ENCODE peak calls at places on chromosomes 2 and 18, in seven cellular contexts. T is mesendoderm, Y is neural progenitor cell, N is fibroblast of lung, E is NT2/D1, J is mammary epithelial cell, Z is K562. G is an unnamed sample. For H3K27me3, the result is how much of the 10 kb centered on the place peaks cover.

GRCh38 chr2:170930132-170931109 is 1.4 kb downstream of the GORASP2 start:
- DNase-seq in T (peak), Y (peak), N (peak), E (no peak), J (peak), Z (no peak), G (peak)

GRCh38 chr2:63590621-63591408 is 2.1 kb downstream of the MDH1 start:
- DNase-seq in T (peak), Y (no peak), N (no peak), E (no peak), J (no peak), Z (peak), G (no peak)

GRCh38 chr2:40251146-40251545 is 200.7 kb downstream of the SLC8A1 start:
- DNase-seq in T (peak), Y (peak), N (peak), E (no peak), J (no peak), Z (no peak), G (no peak)

GRCh38 chr2:40273623-40274236 is 178.2 kb downstream of the SLC8A1 start:
- DNase-seq in T (no peak), Y (no peak), N (no peak), E (no peak), J (no peak), Z (no peak), G (no peak)

GRCh38 chr2:102806250-102806837 is 44.5 kb downstream of the TMEM182 start:
- DNase-seq in T (peak), Y (peak), N (peak), E (peak), J (peak), Z (peak), G (peak)

GRCh38 chr18:11889284-11889683 is 18.8 kb downstream of the MPPE1 start:
- DNase-seq in T (no peak), Y (no peak), N (no peak), E (no peak), J (no peak), Z (no peak), G (no peak)

GRCh38 chr18:8699948-8700347 is 5.4 kb upstream of the MTCL1 start:
- DNase-seq in T (no peak), Y (no peak), N (peak), E (no peak), J (no peak), Z (no peak), G (no peak)

GRCh38 chr2:18440141-18440605 is 120.3 kb downstream of the RDH14 start:
- DNase-seq in T (no peak), Y (no peak), N (peak), E (no peak), J (peak), Z (no peak), G (no peak)

GRCh38 chr18:36314754-36315153 is 17.2 kb downstream of the FHOD3 start:
- DNase-seq in T (no peak), Y (no peak), N (peak), E (no peak), J (peak), Z (no peak), G (peak)

GRCh38 chr2:232348936-232349335 is 29.6 kb upstream of the ALPP start:
- DNase-seq in T (no peak), Y (no peak), N (no peak), E (no peak), J (peak), Z (no peak), G (no peak)

GRCh38 chr2:232350804-232351685 is 27.5 kb upstream of the ALPP start:
- DNase-seq in T (no peak), Y (no peak), N (no peak), E (no peak), J (no peak), Z (no peak), G (no peak)

GRCh38 chr2:232349946-232350635 is 28.5 kb upstream of the ALPP start:
- DNase-seq in T (no peak), Y (no peak), N (no peak), E (no peak), J (no peak), Z (no peak), G (no peak)

GRCh38 chr2:232347369-232347768 is 31.2 kb upstream of the ALPP start:
- DNase-seq in T (no peak), Y (no peak), N (no peak), E (no peak), J (no peak), Z (no peak), G (no peak)

DNA sequence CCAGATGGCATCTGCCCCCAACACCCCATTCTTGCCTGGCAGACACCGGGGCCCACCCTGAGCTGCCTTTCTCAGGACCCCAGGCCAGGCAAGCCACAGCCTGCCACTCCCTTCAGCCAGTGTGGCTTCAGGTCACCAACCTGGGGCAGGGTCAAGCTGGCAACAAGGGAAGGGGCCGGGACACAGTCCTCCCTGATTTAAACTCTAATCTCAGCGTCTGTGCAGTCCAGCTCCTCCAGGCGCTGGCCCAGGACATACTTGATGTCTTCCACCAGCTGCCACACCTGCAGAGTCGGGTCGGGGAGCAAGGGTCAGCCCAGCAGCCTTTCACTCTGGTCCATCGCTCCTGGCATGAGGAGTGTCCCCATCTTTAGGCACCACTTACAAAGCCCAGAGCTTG is 29.0 kb upstream of the ALPP start:
- DNase-seq in T (no peak), Y (no peak), N (no peak), E (no peak), J (no peak), Z (no peak), G (no peak)
- H3K9ac ChIP-seq in T (no peak), Y (no peak), N (no peak), E (no peak), J (no peak), Z (no peak), G (no peak)

GRCh38 chr18:6666286-6666685 is 63.2 kb upstream of the ARHGAP28 start:
- DNase-seq in T (no peak), Y (no peak), N (no peak), E (no peak), J (no peak), Z (no peak), G (no peak)

GRCh38 chr18:6660334-6660733 is 69.2 kb upstream of the ARHGAP28 start:
- DNase-seq in T (no peak), Y (no peak), N (no peak), E (no peak), J (no peak), Z (no peak), G (no peak)

DNA sequence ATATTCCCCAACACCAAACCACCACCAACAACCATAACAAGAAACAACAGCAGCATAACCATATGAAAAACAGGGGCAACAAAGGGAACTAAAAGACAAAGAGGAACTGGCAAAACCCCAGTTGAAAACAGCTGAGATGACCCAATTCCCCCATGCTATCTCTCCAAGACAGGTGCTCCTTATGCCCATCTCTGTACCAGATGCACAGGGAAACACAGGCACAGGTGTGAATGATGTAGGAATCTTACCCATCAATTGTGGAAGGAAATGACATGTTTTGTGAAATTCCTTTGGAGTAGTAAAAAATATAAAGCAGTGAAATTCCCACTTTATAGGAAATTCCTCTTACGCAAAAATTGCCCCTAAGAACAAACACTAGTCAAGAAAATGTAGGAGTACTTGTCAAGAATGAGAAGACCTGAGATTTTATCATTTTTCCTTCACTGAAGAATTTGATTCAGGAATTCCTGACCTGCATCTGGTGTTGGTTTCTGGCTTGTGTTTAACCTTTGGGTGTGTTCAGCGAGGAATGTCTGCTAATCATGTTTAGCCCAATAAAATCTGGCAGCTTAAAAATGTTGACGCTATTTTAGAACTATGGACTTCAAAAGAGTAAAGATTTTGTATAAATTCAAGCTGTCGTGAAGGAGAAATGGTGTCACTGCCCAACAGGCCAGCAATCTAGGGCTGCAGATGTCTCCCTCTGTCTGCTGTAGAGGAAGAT is 67.7 kb upstream of the ARHGAP28 start:
- DNase-seq in T (peak), Y (no peak), N (no peak), E (no peak), J (no peak), Z (no peak), G (no peak)
- H3K4me3 ChIP-seq in T (no peak), Y (no peak), N (no peak), E (no peak), J (no peak), Z (no peak), G (no peak)

GRCh38 chr2:15814406-15814805 is 125.9 kb upstream of the MYCN start:
- DNase-seq in T (no peak), Y (no peak), N (no peak), E (no peak), J (no peak), Z (no peak), G (no peak)
- H3K27me3 ChIP-seq in T (under half), Y (under half), N (under half), E (under half), J (under half), Z (half or more), G (under half)

GRCh38 chr2:46850742-46851141 is 64.9 kb downstream of the MCFD2 start:
- DNase-seq in T (no peak), Y (no peak), N (peak), E (no peak), J (peak), Z (peak), G (no peak)
- H3K9ac ChIP-seq in T (no peak), Y (no peak), N (no peak), E (no peak), J (no peak), Z (peak), G (no peak)

GRCh38 chr2:230981704-230982103 is 14.2 kb upstream of the SPATA3 start:
- DNase-seq in T (no peak), Y (no peak), N (no peak), E (no peak), J (no peak), Z (no peak), G (no peak)

GRCh38 chr2:230982528-230982927 is 13.4 kb upstream of the SPATA3 start:
- DNase-seq in T (no peak), Y (no peak), N (no peak), E (no peak), J (no peak), Z (no peak), G (no peak)

GRCh38 chr2:230982126-230982525 is 13.8 kb upstream of the SPATA3 start:
- DNase-seq in T (no peak), Y (no peak), N (no peak), E (no peak), J (no peak), Z (no peak), G (no peak)

GRCh38 chr2:230985519-230986231 is 10.2 kb upstream of the SPATA3 start:
- DNase-seq in T (no peak), Y (no peak), N (no peak), E (no peak), J (no peak), Z (no peak), G (peak)

GRCh38 chr2:230983566-230983965 is 12.4 kb upstream of the SPATA3 start:
- DNase-seq in T (no peak), Y (no peak), N (no peak), E (no peak), J (no peak), Z (no peak), G (peak)
- H3K4me3 ChIP-seq in T (no peak), Y (no peak), N (no peak), E (no peak), J (no peak), Z (no peak), G (no peak)

GRCh38 chr2:222290371-222290690 is 8.5 kb downstream of the PAX3 start:
- DNase-seq in T (no peak), Y (no peak), N (no peak), E (no peak), J (no peak), Z (no peak), G (peak)
- H3K27me3 ChIP-seq in T (half or more), Y (half or more), N (under half), E (half or more), J (half or more), Z (under half), G (half or more)

GRCh38 chr2:173354073-173354600 is 535 bp upstream of the CDCA7 start:
- DNase-seq in T (peak), Y (no peak), N (no peak), E (peak), J (no peak), Z (peak), G (no peak)

GRCh38 chr2:173353556-173353955 is 1.1 kb upstream of the CDCA7 start:
- DNase-seq in T (peak), Y (peak), N (no peak), E (no peak), J (no peak), Z (no peak), G (no peak)

GRCh38 chr2:173355132-173355865 is 627 bp downstream of the CDCA7 start:
- DNase-seq in T (peak), Y (peak), N (peak), E (peak), J (peak), Z (peak), G (peak)

GRCh38 chr2:173355866-173356508 is 1.3 kb downstream of the CDCA7 start:
- DNase-seq in T (no peak), Y (no peak), N (no peak), E (peak), J (peak), Z (no peak), G (peak)

GRCh38 chr2:173354601-173355131 is at the start of gene CDCA7:
- DNase-seq in T (peak), Y (peak), N (peak), E (peak), J (peak), Z (peak), G (peak)
- H3K9ac ChIP-seq in T (peak), Y (peak), N (peak), E (peak), J (peak), Z (peak), G (peak)

DNA sequence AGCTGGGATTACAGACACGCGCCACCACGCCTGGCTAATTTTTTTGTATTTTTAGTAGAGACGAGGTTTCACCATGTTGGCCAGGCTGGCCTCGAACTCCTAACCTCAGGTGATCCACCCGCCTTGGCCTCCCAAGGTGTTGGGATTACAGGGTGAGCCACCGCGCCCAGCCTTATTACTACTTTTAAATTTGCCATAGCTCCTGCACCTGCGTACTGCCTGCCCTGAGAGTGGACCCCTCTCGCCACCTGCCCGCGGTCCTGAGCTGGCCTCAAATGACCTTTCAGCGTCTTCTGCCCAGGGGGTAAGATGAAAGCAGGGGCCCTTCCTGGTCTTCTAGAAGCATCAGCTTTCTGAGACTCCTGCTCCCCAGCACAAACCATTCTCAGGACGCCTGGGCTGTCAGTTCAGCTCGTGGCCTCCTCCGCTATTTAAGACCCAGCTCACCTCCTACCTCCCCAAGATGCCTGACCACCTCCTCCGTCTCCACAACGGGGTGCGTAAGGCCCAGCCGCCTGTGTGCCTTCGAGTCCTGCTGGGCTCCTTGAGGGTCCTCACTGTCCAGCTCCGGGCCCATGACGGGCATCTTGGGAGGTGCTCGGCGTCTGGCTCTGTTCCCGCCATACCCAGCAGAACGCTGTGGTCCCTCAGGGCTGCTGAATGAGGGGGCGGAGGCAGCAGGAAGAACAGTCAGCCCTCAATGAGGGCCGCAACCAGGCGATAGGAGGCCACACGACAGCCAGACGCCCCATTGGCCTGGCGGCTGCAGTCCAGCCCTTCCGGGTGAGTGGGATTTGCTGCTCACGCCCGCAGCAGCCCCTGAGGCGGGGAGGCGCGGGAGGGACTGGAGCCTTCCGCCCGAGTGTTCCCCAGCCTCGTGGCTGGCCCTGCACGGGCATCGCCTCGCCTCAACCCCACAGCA is 266.6 kb downstream of the TFCP2L1 start:
- DNase-seq in T (peak), Y (peak), N (peak), E (no peak), J (no peak), Z (peak), G (peak)
- H3K4me3 ChIP-seq in T (no peak), Y (no peak), N (no peak), E (peak), J (no peak), Z (no peak), G (no peak)

DNA sequence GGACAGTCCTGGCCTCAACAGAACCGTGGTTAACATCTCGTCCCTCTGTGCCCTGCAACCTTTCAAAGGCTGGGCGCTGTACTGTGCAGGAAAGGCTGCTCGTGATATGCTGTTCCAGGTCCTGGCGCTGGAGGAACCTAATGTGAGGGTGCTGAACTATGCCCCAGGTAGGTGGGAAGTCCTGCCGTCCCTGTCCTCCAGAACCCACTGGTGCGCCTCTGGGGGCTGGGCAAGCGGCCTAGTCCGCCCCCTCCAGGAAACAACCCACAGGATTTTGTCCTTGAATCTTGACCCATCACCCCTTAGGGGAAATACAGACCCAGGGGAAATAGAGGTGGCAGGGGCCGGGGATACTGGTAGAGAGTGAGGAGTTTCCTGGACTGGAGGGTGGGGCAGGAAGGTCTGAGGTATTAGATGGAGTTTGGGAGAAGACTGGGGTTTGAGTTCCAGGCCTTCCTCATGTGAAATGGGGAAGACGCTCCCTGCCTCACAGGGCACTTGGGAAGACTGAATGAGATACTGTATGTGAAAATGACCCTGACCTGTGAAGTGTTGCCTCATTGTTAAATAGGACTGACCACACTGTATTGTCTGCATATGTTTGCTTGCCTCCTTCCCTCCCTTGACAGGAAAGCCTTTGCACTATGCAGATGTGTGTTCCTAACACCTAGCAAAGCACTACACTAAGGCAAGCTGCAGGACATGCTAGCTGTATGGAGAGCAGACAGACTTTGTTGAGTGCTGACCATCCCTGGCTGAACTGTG is 1.4 kb downstream of the SPR start:
- DNase-seq in T (no peak), Y (no peak), N (no peak), E (no peak), J (no peak), Z (no peak), G (no peak)
- H3K27me3 ChIP-seq in T (under half), Y (half or more), N (under half), E (under half), J (under half), Z (under half), G (half or more)

GRCh38 chr2:189829092-189829843 is 45.0 kb downstream of the PMS1 start:
- DNase-seq in T (no peak), Y (no peak), N (peak), E (no peak), J (no peak), Z (no peak), G (no peak)
- H3K9ac ChIP-seq in T (no peak), Y (no peak), N (no peak), E (no peak), J (no peak), Z (no peak), G (no peak)